ENCODE peak calls at places on chromosome 13, in four cellular contexts. G is astrocyte, T is A673, L is tibial artery. Y is an unnamed sample.

GRCh38 chr13:49585220-49586157 is at the start of gene RCBTB1:
- DNase-seq in G (peak; percentile 31), T (peak; percentile 77), L (peak; percentile 81), Y (no peak)

GRCh38 chr13:49495783-49496762 is at the start of gene PHF11:
- DNase-seq in G (peak; percentile 59), T (peak; percentile 81), L (peak; percentile 89), Y (peak; percentile 44)

GRCh38 chr13:113861433-113862030 is 2.3 kb downstream of the GAS6 start:
- DNase-seq in G (no peak), T (no peak), L (peak; percentile 57), Y (no peak)

GRCh38 chr13:111241862-111242261 is 78.6 kb upstream of the TEX29 start:
- DNase-seq in G (no peak), T (no peak), L (no peak), Y (no peak)

GRCh38 chr13:111201304-111201940 is 86.3 kb downstream of the ARHGEF7 start:
- DNase-seq in G (no peak), T (no peak), L (no peak), Y (no peak)

GRCh38 chr13:90542959-90543358 is 804.5 kb upstream of the MIR17HG start:
- DNase-seq in G (no peak), T (no peak), L (no peak), Y (no peak)

GRCh38 chr13:74250738-74251190 is 116.6 kb upstream of the KLF12 start:
- DNase-seq in G (peak; percentile 70), T (no peak), L (no peak), Y (no peak)

GRCh38 chr13:51243832-51244231 is 21.6 kb downstream of the FAM124A start:
- DNase-seq in G (no peak), T (no peak), L (no peak), Y (no peak)

GRCh38 chr13:42048323-42048624 is 174 bp upstream of the DGKH start:
- DNase-seq in G (no peak), T (peak; percentile 15), L (no peak), Y (no peak)

GRCh38 chr13:51549050-51549449 is 35.2 kb upstream of the WDFY2 start:
- DNase-seq in G (no peak), T (no peak), L (no peak), Y (no peak)

GRCh38 chr13:99320693-99321481 is 13.7 kb upstream of the GPR183 start:
- DNase-seq in G (peak; percentile 81), T (peak; percentile 34), L (no peak), Y (no peak)

GRCh38 chr13:102677122-102677521 is 17.7 kb downstream of the METTL21C start:
- DNase-seq in G (no peak), T (no peak), L (no peak), Y (no peak)
- H3K36me3 ChIP-seq in G (peaks cover 39% of the 10 kb centered on the region), T (peaks cover 37% of the 10 kb centered on the region), L (peaks cover 34% of the 10 kb centered on the region), Y (peaks cover 1% of the 10 kb centered on the region)

GRCh38 chr13:30415430-30416030 is 6.8 kb upstream of the UBE2L5 start:
- DNase-seq in G (peak; percentile 25), T (no peak), L (no peak), Y (no peak)
- H3K4me3 ChIP-seq in G (no peak overlapping the region), T (no peak overlapping the region), L (no peak overlapping the region), Y (no peak overlapping the region)

DNA sequence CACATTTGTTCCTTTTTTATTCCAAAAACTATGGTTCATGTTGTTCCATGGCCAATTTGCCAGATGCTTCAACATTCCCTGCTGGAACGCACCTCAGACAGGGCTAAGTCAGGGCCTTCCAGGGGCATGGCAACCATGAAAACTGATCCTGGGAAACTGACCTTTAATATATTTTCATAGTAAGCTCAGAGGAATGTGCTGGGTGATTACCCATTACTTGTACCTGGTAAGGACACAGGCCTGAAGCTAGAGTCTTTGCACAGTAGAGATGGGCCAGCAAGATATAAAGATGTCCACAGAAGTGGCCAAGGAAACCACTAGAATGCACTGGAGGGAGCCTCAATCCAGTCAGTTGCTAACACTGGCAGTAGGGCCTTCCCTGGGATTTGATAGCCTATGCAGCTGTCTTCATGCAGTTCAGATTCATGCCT is 353.1 kb downstream of the ENOX1 start:
- DNase-seq in G (no peak), T (no peak), L (no peak), Y (no peak)
- TF ChIP-seq CTCF in G (no peak), T (no peak), L (no peak), Y (no peak)

DNA sequence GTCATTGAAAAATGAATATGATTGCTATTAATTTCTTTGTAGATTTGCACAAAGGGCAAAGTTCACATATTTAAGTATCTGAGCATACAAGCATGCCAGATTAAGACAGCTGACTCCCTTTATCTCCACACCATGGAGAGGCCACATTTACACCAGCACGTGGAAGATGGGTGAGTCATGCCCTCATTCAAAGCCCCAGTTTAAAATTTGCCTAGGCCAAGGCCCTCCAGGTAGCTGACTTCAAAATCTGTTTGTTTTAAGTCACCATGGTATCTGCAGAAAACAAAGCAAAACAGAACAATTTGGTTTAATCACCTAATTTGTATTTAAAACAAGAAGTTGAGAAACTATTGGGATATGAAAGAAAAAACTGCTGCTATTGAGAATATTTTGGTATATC is 109.2 kb downstream of the ESD start:
- DNase-seq in G (peak; percentile 34), T (peak; percentile 68), L (no peak), Y (no peak)
- H3K36me3 ChIP-seq in G (peaks cover 4% of the 10 kb centered on the region), T (no peaks in the 10 kb centered on the region), L (no peaks in the 10 kb centered on the region), Y (no peaks in the 10 kb centered on the region)

GRCh38 chr13:31944262-31945160 is 87.1 kb upstream of the FRY start:
- DNase-seq in G (no peak), T (no peak), L (no peak), Y (no peak)

GRCh38 chr13:31943591-31943990 is 88.0 kb upstream of the FRY start:
- DNase-seq in G (no peak), T (no peak), L (no peak), Y (no peak)

GRCh38 chr13:31947105-31947504 is 84.5 kb upstream of the FRY start:
- DNase-seq in G (no peak), T (no peak), L (no peak), Y (no peak)

GRCh38 chr13:31946091-31946770 is 85.3 kb upstream of the FRY start:
- DNase-seq in G (peak; percentile 25), T (no peak), L (no peak), Y (no peak)

GRCh38 chr13:31945202-31945978 is 86.2 kb upstream of the FRY start:
- DNase-seq in G (peak; percentile 65), T (peak; percentile 59), L (peak; percentile 78), Y (peak; percentile 89)
- H3K4me3 ChIP-seq in G (no peak overlapping the region), T (no peak overlapping the region), L (no peak overlapping the region), Y (peak overlapping the region; percentile 24)

GRCh38 chr13:104937881-104938280 is 1597.6 kb downstream of the EFNB2 start:
- DNase-seq in G (no peak), T (no peak), L (no peak), Y (no peak)
- TF ChIP-seq CTCF in G (no peak), T (no peak), L (no peak), Y (no peak)